ENCODE peak calls at places on chromosomes 13 and 19, in ten cellular contexts. One of them, this sample, is unnamed.
A peak's percentile ranks its signal among the peaks of the same experiment; 100 is the strongest.

GRCh38 chr13:32528358-32528757 is 10.2 kb downstream of the N4BP2L2 start:
- DNase-seq in tibial nerve: no peak
- DNase-seq in A549: no peak
- DNase-seq in uterus: no peak
- DNase-seq in IMR-90: peak; percentile 8
- DNase-seq in thyroid gland: no peak
- DNase-seq in body of pancreas: no peak
- DNase-seq in GM12892: no peak
- DNase-seq in prostate gland: no peak
- DNase-seq in vagina: no peak
- DNase-seq in this sample: no peak

GRCh38 chr13:95185311-95185710 is 115.9 kb downstream of the ABCC4 start:
- DNase-seq in tibial nerve: no peak
- DNase-seq in A549: no peak
- DNase-seq in uterus: no peak
- DNase-seq in IMR-90: no peak
- DNase-seq in thyroid gland: no peak
- DNase-seq in body of pancreas: no peak
- DNase-seq in GM12892: no peak
- DNase-seq in prostate gland: no peak
- DNase-seq in vagina: no peak
- DNase-seq in this sample: no peak

GRCh38 chr19:1252221-1252817 is 3.9 kb downstream of the MIDN start:
- DNase-seq in tibial nerve: peak; percentile 85
- DNase-seq in A549: no peak
- DNase-seq in uterus: peak; percentile 95
- DNase-seq in IMR-90: peak; percentile 88
- DNase-seq in thyroid gland: peak; percentile 97
- DNase-seq in body of pancreas: peak; percentile 94
- DNase-seq in GM12892: no peak
- DNase-seq in prostate gland: peak; percentile 94
- DNase-seq in vagina: no peak
- DNase-seq in this sample: peak; percentile 71

GRCh38 chr19:14138576-14139265 is 2.3 kb upstream of the ASF1B start:
- DNase-seq in tibial nerve: no peak
- DNase-seq in A549: no peak
- DNase-seq in uterus: no peak
- DNase-seq in IMR-90: peak; percentile 78
- DNase-seq in thyroid gland: peak; percentile 82
- DNase-seq in body of pancreas: no peak
- DNase-seq in GM12892: no peak
- DNase-seq in prostate gland: no peak
- DNase-seq in vagina: no peak
- DNase-seq in this sample: no peak

GRCh38 chr13:95524270-95524901 is 28.1 kb upstream of the CLDN10 start:
- DNase-seq in tibial nerve: no peak
- DNase-seq in A549: no peak
- DNase-seq in uterus: no peak
- DNase-seq in IMR-90: no peak
- DNase-seq in thyroid gland: no peak
- DNase-seq in body of pancreas: no peak
- DNase-seq in GM12892: no peak
- DNase-seq in prostate gland: no peak
- DNase-seq in vagina: no peak
- DNase-seq in this sample: no peak

GRCh38 chr13:28819046-28819747 is 942 bp upstream of the MTUS2 start:
- DNase-seq in tibial nerve: no peak
- DNase-seq in A549: peak; percentile 10
- DNase-seq in uterus: peak; percentile 19
- DNase-seq in IMR-90: peak; percentile 12
- DNase-seq in thyroid gland: peak; percentile 12
- DNase-seq in body of pancreas: no peak
- DNase-seq in GM12892: no peak
- DNase-seq in prostate gland: no peak
- DNase-seq in vagina: no peak
- DNase-seq in this sample: no peak

GRCh38 chr13:49561064-49561410 is 24.3 kb downstream of the RCBTB1 start:
- DNase-seq in tibial nerve: no peak
- DNase-seq in A549: no peak
- DNase-seq in uterus: no peak
- DNase-seq in IMR-90: no peak
- DNase-seq in thyroid gland: no peak
- DNase-seq in body of pancreas: peak; percentile 39
- DNase-seq in GM12892: no peak
- DNase-seq in prostate gland: no peak
- DNase-seq in vagina: no peak
- DNase-seq in this sample: no peak

GRCh38 chr19:33427801-33428626 is 54.5 kb downstream of the CEBPG start:
- DNase-seq in tibial nerve: no peak
- DNase-seq in A549: no peak
- DNase-seq in uterus: no peak
- DNase-seq in IMR-90: no peak
- DNase-seq in thyroid gland: no peak
- DNase-seq in body of pancreas: no peak
- DNase-seq in GM12892: no peak
- DNase-seq in prostate gland: no peak
- DNase-seq in vagina: no peak
- DNase-seq in this sample: no peak

GRCh38 chr13:21219044-21219381 is 42.6 kb downstream of the MRPL57 start:
- DNase-seq in tibial nerve: no peak
- DNase-seq in A549: no peak
- DNase-seq in uterus: no peak
- DNase-seq in IMR-90: no peak
- DNase-seq in thyroid gland: no peak
- DNase-seq in body of pancreas: no peak
- DNase-seq in GM12892: no peak
- DNase-seq in prostate gland: no peak
- DNase-seq in vagina: no peak
- DNase-seq in this sample: no peak

GRCh38 chr13:110379905-110380341 is 72.8 kb downstream of the COL4A2 start:
- DNase-seq in tibial nerve: no peak
- DNase-seq in A549: no peak
- DNase-seq in uterus: peak; percentile 11
- DNase-seq in IMR-90: peak; percentile 89
- DNase-seq in thyroid gland: no peak
- DNase-seq in body of pancreas: no peak
- DNase-seq in GM12892: no peak
- DNase-seq in prostate gland: no peak
- DNase-seq in vagina: no peak
- DNase-seq in this sample: no peak

GRCh38 chr19:30719189-30719990 is 347.2 kb downstream of the ZNF536 start:
- DNase-seq in tibial nerve: peak; percentile 27
- DNase-seq in A549: no peak
- DNase-seq in uterus: peak; percentile 69
- DNase-seq in IMR-90: no peak
- DNase-seq in thyroid gland: peak; percentile 83
- DNase-seq in body of pancreas: peak; percentile 80
- DNase-seq in GM12892: peak; percentile 19
- DNase-seq in prostate gland: peak; percentile 64
- DNase-seq in vagina: no peak
- DNase-seq in this sample: peak; percentile 38

GRCh38 chr19:44685877-44686276 is 13.1 kb upstream of the CEACAM16 start:
- DNase-seq in tibial nerve: no peak
- DNase-seq in A549: peak; percentile 60
- DNase-seq in uterus: no peak
- DNase-seq in IMR-90: peak; percentile 74
- DNase-seq in thyroid gland: no peak
- DNase-seq in body of pancreas: no peak
- DNase-seq in GM12892: no peak
- DNase-seq in prostate gland: no peak
- DNase-seq in vagina: no peak
- DNase-seq in this sample: no peak

GRCh38 chr19:46221981-46222610 is 7.4 kb upstream of the IGFL1 start:
- DNase-seq in tibial nerve: no peak
- DNase-seq in A549: peak; percentile 98
- DNase-seq in uterus: peak; percentile 63
- DNase-seq in IMR-90: peak; percentile 34
- DNase-seq in thyroid gland: peak; percentile 97
- DNase-seq in body of pancreas: peak; percentile 44
- DNase-seq in GM12892: no peak
- DNase-seq in prostate gland: peak; percentile 86
- DNase-seq in vagina: no peak
- DNase-seq in this sample: peak; percentile 70

GRCh38 chr13:113874579-113875428 is 10.9 kb upstream of the GAS6 start:
- DNase-seq in tibial nerve: no peak
- DNase-seq in A549: no peak
- DNase-seq in uterus: no peak
- DNase-seq in IMR-90: no peak
- DNase-seq in thyroid gland: no peak
- DNase-seq in body of pancreas: no peak
- DNase-seq in GM12892: no peak
- DNase-seq in prostate gland: no peak
- DNase-seq in vagina: peak; percentile 75
- DNase-seq in this sample: no peak

GRCh38 chr13:106284358-106284757 is 251.1 kb downstream of the EFNB2 start:
- DNase-seq in tibial nerve: no peak
- DNase-seq in A549: no peak
- DNase-seq in uterus: no peak
- DNase-seq in IMR-90: peak; percentile 41
- DNase-seq in thyroid gland: no peak
- DNase-seq in body of pancreas: no peak
- DNase-seq in GM12892: no peak
- DNase-seq in prostate gland: no peak
- DNase-seq in vagina: no peak
- DNase-seq in this sample: no peak

GRCh38 chr19:18373407-18373891 is 12.5 kb upstream of the GDF15 start:
- DNase-seq in tibial nerve: no peak
- DNase-seq in A549: no peak
- DNase-seq in uterus: no peak
- DNase-seq in IMR-90: no peak
- DNase-seq in thyroid gland: no peak
- DNase-seq in body of pancreas: no peak
- DNase-seq in GM12892: no peak
- DNase-seq in prostate gland: no peak
- DNase-seq in vagina: no peak
- DNase-seq in this sample: no peak

GRCh38 chr19:18368504-18369222 is 17.3 kb upstream of the GDF15 start:
- DNase-seq in tibial nerve: no peak
- DNase-seq in A549: no peak
- DNase-seq in uterus: no peak
- DNase-seq in IMR-90: no peak
- DNase-seq in thyroid gland: no peak
- DNase-seq in body of pancreas: peak; percentile 58
- DNase-seq in GM12892: no peak
- DNase-seq in prostate gland: no peak
- DNase-seq in vagina: no peak
- DNase-seq in this sample: no peak

GRCh38 chr19:18377026-18377425 is 8.9 kb upstream of the GDF15 start:
- DNase-seq in tibial nerve: no peak
- DNase-seq in A549: no peak
- DNase-seq in uterus: no peak
- DNase-seq in IMR-90: no peak
- DNase-seq in thyroid gland: no peak
- DNase-seq in body of pancreas: peak; percentile 61
- DNase-seq in GM12892: no peak
- DNase-seq in prostate gland: peak; percentile 62
- DNase-seq in vagina: no peak
- DNase-seq in this sample: no peak

GRCh38 chr19:18373892-18374629 is 11.9 kb upstream of the GDF15 start:
- DNase-seq in tibial nerve: peak; percentile 92
- DNase-seq in A549: peak; percentile 74
- DNase-seq in uterus: peak; percentile 95
- DNase-seq in IMR-90: peak; percentile 99
- DNase-seq in thyroid gland: peak; percentile 93
- DNase-seq in body of pancreas: peak; percentile 81
- DNase-seq in GM12892: peak; percentile 92
- DNase-seq in prostate gland: peak; percentile 71
- DNase-seq in vagina: peak; percentile 98
- DNase-seq in this sample: peak; percentile 97
- TF ChIP-seq POLR2A in tibial nerve: peak; percentile 21
- TF ChIP-seq POLR2A in A549: no peak
- TF ChIP-seq POLR2A in uterus: peak; percentile 24
- TF ChIP-seq POLR2A in IMR-90: peak; percentile 64
- TF ChIP-seq POLR2A in thyroid gland: no peak
- TF ChIP-seq POLR2A in body of pancreas: no peak
- TF ChIP-seq POLR2A in GM12892: peak; percentile 71
- TF ChIP-seq POLR2A in prostate gland: no peak
- TF ChIP-seq POLR2A in vagina: no peak
- TF ChIP-seq POLR2A in this sample: no peak

DNA sequence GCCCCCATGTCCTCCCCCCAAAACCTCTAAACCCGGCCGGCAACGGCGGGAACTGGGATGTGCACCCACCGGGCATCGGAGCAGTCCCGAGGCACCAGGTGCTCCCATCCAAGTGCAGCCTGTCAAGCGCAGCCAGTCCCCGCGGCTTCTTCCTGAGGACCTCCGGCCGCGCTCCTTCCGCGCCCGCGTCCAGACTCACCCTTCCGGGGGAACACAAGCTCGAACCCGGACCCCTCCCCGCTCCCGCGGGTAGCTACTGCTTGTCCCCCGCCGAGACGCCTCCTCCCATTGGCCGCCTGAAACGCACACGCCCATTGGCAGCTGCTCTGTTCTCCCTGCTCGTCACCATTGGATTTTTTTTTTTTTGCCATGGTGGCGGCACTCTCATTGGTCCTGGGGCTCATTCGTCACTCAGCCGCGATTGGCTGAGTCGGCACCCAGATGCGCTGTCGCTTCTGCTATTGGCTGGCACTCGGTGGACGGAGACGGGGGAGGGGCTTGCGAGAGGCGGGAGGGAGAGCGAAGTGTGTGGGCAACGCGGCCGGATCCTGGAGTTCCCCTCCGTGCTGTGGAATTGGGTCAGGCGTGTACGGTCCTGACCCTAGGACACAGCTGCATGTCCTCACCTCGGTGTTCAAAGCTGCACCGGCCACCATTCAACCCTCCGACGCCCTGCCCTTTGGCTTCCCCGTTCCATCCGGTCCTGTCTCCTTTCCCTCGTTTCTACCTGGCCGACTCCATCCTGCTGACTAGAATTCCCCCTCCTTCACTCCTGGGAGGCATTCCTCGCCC is at the start of gene TYK2:
- DNase-seq in tibial nerve: peak; percentile 99
- DNase-seq in A549: peak; percentile 100
- DNase-seq in uterus: peak; percentile 98
- DNase-seq in IMR-90: peak; percentile 98
- DNase-seq in thyroid gland: peak; percentile 97
- DNase-seq in body of pancreas: peak; percentile 97
- DNase-seq in GM12892: peak; percentile 100
- DNase-seq in prostate gland: peak; percentile 97
- DNase-seq in vagina: peak; percentile 99
- DNase-seq in this sample: peak; percentile 99
- TF ChIP-seq POLR2A in tibial nerve: no peak
- TF ChIP-seq POLR2A in A549: peak; percentile 86
- TF ChIP-seq POLR2A in uterus: no peak
- TF ChIP-seq POLR2A in IMR-90: no peak
- TF ChIP-seq POLR2A in thyroid gland: no peak
- TF ChIP-seq POLR2A in body of pancreas: peak; percentile 39
- TF ChIP-seq POLR2A in GM12892: peak; percentile 79
- TF ChIP-seq POLR2A in prostate gland: peak; percentile 44
- TF ChIP-seq POLR2A in vagina: no peak
- TF ChIP-seq POLR2A in this sample: peak; percentile 89

GRCh38 chr19:47256688-47257410 is 524 bp downstream of the CCDC9 start:
- DNase-seq in tibial nerve: peak; percentile 100
- DNase-seq in A549: peak; percentile 99
- DNase-seq in uterus: peak; percentile 100
- DNase-seq in IMR-90: peak; percentile 98
- DNase-seq in thyroid gland: peak; percentile 100
- DNase-seq in body of pancreas: peak; percentile 100
- DNase-seq in GM12892: peak; percentile 99
- DNase-seq in prostate gland: peak; percentile 100
- DNase-seq in vagina: peak; percentile 100
- DNase-seq in this sample: peak; percentile 84
- TF ChIP-seq POLR2A in tibial nerve: no peak
- TF ChIP-seq POLR2A in A549: no peak
- TF ChIP-seq POLR2A in uterus: no peak
- TF ChIP-seq POLR2A in IMR-90: no peak
- TF ChIP-seq POLR2A in thyroid gland: no peak
- TF ChIP-seq POLR2A in body of pancreas: no peak
- TF ChIP-seq POLR2A in GM12892: no peak
- TF ChIP-seq POLR2A in prostate gland: no peak
- TF ChIP-seq POLR2A in vagina: no peak
- TF ChIP-seq POLR2A in this sample: no peak

GRCh38 chr19:50199254-50199545 is 4.2 kb upstream of the MYH14 start:
- DNase-seq in tibial nerve: no peak
- DNase-seq in A549: no peak
- DNase-seq in uterus: no peak
- DNase-seq in IMR-90: no peak
- DNase-seq in thyroid gland: peak; percentile 82
- DNase-seq in body of pancreas: peak; percentile 44
- DNase-seq in GM12892: no peak
- DNase-seq in prostate gland: no peak
- DNase-seq in vagina: no peak
- DNase-seq in this sample: no peak
- TF ChIP-seq POLR2A in tibial nerve: no peak
- TF ChIP-seq POLR2A in A549: no peak
- TF ChIP-seq POLR2A in uterus: no peak
- TF ChIP-seq POLR2A in IMR-90: no peak
- TF ChIP-seq POLR2A in thyroid gland: no peak
- TF ChIP-seq POLR2A in body of pancreas: no peak
- TF ChIP-seq POLR2A in GM12892: no peak
- TF ChIP-seq POLR2A in prostate gland: no peak
- TF ChIP-seq POLR2A in vagina: no peak
- TF ChIP-seq POLR2A in this sample: no peak